ENCODE peak calls at places on chromosome 11, in seven cellular contexts. K is HCT116, X is A549, E is WTC11, I is NB4, W is endothelial cell of umbilical vein, G is K562. U is an unnamed sample.

GRCh38 chr11:73980001-73980960 is 2.4 kb downstream of the UCP2 start:
- DNase-seq in G (peak), X (no peak), K (no peak), W (peak), I (peak), E (no peak), U (peak)

GRCh38 chr11:130246719-130247118 is 68.0 kb downstream of the ZBTB44 start:
- DNase-seq in G (no peak), X (no peak), E (no peak), K (no peak), W (no peak), I (no peak), U (no peak)

GRCh38 chr11:78216571-78217287 is 28.0 kb downstream of the USP35 start:
- DNase-seq in W (no peak), I (no peak), E (no peak), G (peak), X (peak), K (no peak), U (no peak)

GRCh38 chr11:31106963-31107576 is 262.5 kb downstream of the DCDC1 start:
- DNase-seq in W (peak), G (peak), I (peak), X (peak), E (peak), K (peak), U (no peak)

GRCh38 chr11:124086447-124086846 is 28.8 kb upstream of the VWA5A start:
- DNase-seq in W (no peak), E (no peak), I (no peak), K (no peak), G (no peak), X (no peak), U (no peak)

GRCh38 chr11:111565111-111565720 is 24.7 kb downstream of the LAYN start:
- DNase-seq in W (peak), E (peak), I (peak), G (peak), X (peak), K (peak), U (peak)

GRCh38 chr11:74466916-74467885 is at the start of gene KCNE3:
- DNase-seq in G (peak), I (peak), W (peak), E (peak), X (no peak), K (no peak), U (no peak)

GRCh38 chr11:20021771-20022362 is 138.4 kb downstream of the DBX1 start:
- DNase-seq in E (peak), X (peak), I (no peak), K (no peak), W (no peak), G (no peak), U (no peak)

GRCh38 chr11:111911563-111912401 is at the start of gene CRYAB:
- DNase-seq in E (no peak), I (no peak), G (peak), K (no peak), X (peak), W (no peak), U (no peak)

GRCh38 chr11:121393855-121394254 is 58.3 kb upstream of the SORL1 start:
- DNase-seq in K (no peak), W (no peak), I (peak), G (no peak), E (no peak), X (no peak), U (no peak)

GRCh38 chr11:130223291-130223971 is 63.8 kb downstream of the ST14 start:
- DNase-seq in E (no peak), W (no peak), I (no peak), K (no peak), X (no peak), G (no peak), U (no peak)

GRCh38 chr11:60098508-60098907 is 10.0 kb downstream of the MS4A2 start:
- DNase-seq in G (no peak), X (peak), I (no peak), W (peak), E (no peak), K (no peak), U (no peak)

GRCh38 chr11:44304091-44305084 is 5.6 kb downstream of the ALX4 start:
- DNase-seq in E (peak), G (no peak), K (no peak), X (no peak), I (no peak), W (peak), U (no peak)

GRCh38 chr11:77141034-77141433 is 13.0 kb downstream of the MYO7A start:
- DNase-seq in W (peak), X (peak), E (no peak), K (no peak), I (no peak), G (no peak), U (no peak)

GRCh38 chr11:102802341-102802740 is 4.4 kb upstream of the MMP1 start:
- DNase-seq in X (no peak), I (no peak), W (peak), E (no peak), G (no peak), K (no peak), U (no peak)

GRCh38 chr11:11583801-11584445 is 37.9 kb downstream of the GALNT18 start:
- DNase-seq in G (peak), W (no peak), X (no peak), K (no peak), I (no peak), E (no peak), U (no peak)

GRCh38 chr11:96109265-96110030 is 185.5 kb upstream of the MTMR2 start:
- DNase-seq in G (no peak), I (no peak), E (no peak), X (no peak), W (no peak), K (no peak), U (no peak)
- TF ChIP-seq MAX in G (no peak), I (no peak), E (no peak), X (no peak), W (no peak), K (no peak), U (no peak)

GRCh38 chr11:17745032-17745772 is 10.6 kb downstream of the KCNC1 start:
- DNase-seq in X (no peak), G (no peak), E (no peak), W (no peak), K (no peak), I (no peak), U (no peak)

GRCh38 chr11:17743026-17743807 is 8.6 kb downstream of the KCNC1 start:
- DNase-seq in I (no peak), E (peak), X (no peak), G (no peak), K (no peak), W (no peak), U (no peak)

GRCh38 chr11:17744151-17744940 is 9.8 kb downstream of the KCNC1 start:
- DNase-seq in E (no peak), W (no peak), K (no peak), X (no peak), G (no peak), I (no peak), U (no peak)

GRCh38 chr11:17742019-17742418 is 7.4 kb downstream of the KCNC1 start:
- DNase-seq in G (no peak), E (no peak), K (no peak), I (no peak), W (no peak), X (no peak), U (no peak)

DNA sequence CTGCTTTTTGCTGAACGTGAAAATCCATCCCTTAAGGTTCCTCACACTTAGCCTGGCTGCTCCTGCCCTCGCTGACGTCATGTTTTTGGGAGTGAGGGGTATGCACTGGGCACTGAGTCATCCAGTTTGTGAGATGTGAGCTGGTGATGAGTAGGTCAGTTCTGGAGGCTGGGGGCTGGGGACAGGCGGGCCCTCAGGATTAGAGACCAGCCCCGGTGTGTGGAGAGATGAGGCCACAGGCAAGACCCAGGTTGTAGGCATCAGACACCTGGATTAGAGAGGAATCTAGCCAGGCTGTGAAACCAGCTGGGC is 9.2 kb downstream of the KCNC1 start:
- DNase-seq in W (no peak), G (no peak), I (no peak), X (no peak), K (no peak), E (no peak), U (no peak)
- TF ChIP-seq MAX in W (no peak), G (no peak), I (no peak), X (no peak), K (no peak), E (no peak), U (no peak)

GRCh38 chr11:978781-979180 is 53.1 kb downstream of the AP2A2 start:
- DNase-seq in G (no peak), K (no peak), I (no peak), E (no peak), W (no peak), X (no peak), U (no peak)

GRCh38 chr11:981764-982163 is 54.8 kb downstream of the MUC6 start:
- DNase-seq in W (no peak), I (no peak), E (no peak), X (no peak), K (no peak), G (no peak), U (no peak)

GRCh38 chr11:978073-978720 is 52.5 kb downstream of the AP2A2 start:
- DNase-seq in W (no peak), K (no peak), X (no peak), I (no peak), G (no peak), E (no peak), U (no peak)

GRCh38 chr11:984576-984975 is 51.9 kb downstream of the MUC6 start:
- DNase-seq in W (no peak), E (no peak), K (no peak), I (no peak), G (no peak), X (no peak), U (no peak)

GRCh38 chr11:980438-981365 is 55.0 kb downstream of the AP2A2 start:
- DNase-seq in I (no peak), G (no peak), K (no peak), W (no peak), E (no peak), X (peak), U (no peak)
- TF ChIP-seq MAX in I (no peak), G (no peak), K (no peak), W (no peak), E (no peak), X (no peak), U (no peak)

GRCh38 chr11:116989184-116989583 is 109.0 kb downstream of the SIK3 start:
- DNase-seq in K (no peak), I (no peak), G (no peak), E (no peak), X (no peak), W (no peak), U (no peak)
- TF ChIP-seq MAX in K (no peak), I (no peak), G (no peak), E (no peak), X (no peak), W (no peak), U (no peak)

U was measured in GM12878.